ENCODE peak calls at places on chromosomes 6 and 20, in seven cellular contexts. Y, Z, A, S, M, T and V are unnamed samples.

GRCh38 chr20:10633708-10634107 is 40.1 kb downstream of the JAG1 start:
- DNase-seq in Y (no peak), Z (no peak), A (no peak), S (no peak), M (no peak), T (no peak), V (no peak)

GRCh38 chr20:45073182-45073581 is 27.7 kb downstream of the KCNS1 start:
- DNase-seq in Y (no peak), Z (no peak), A (no peak), S (no peak), M (no peak), T (no peak), V (no peak)

GRCh38 chr6:136822051-136822378 is 377 bp upstream of the PEX7 start:
- DNase-seq in Y (no peak), Z (peak), A (peak), S (no peak), M (peak), T (no peak), V (peak)

GRCh38 chr6:13730704-13731103 is 19.1 kb upstream of the RANBP9 start:
- DNase-seq in Y (no peak), Z (no peak), A (no peak), S (no peak), M (no peak), T (no peak), V (no peak)

GRCh38 chr20:40652426-40652825 is 36.6 kb downstream of the MAFB start:
- DNase-seq in Y (no peak), Z (no peak), A (no peak), S (no peak), M (no peak), T (no peak), V (no peak)

GRCh38 chr6:29723666-29724588 is 693 bp downstream of the HLA-F start:
- DNase-seq in Y (peak), Z (no peak), A (peak), S (peak), M (peak), T (peak), V (no peak)

GRCh38 chr20:36177716-36178115 is 23.2 kb downstream of the EPB41L1 start:
- DNase-seq in Y (no peak), Z (no peak), A (no peak), S (no peak), M (no peak), T (no peak), V (no peak)

GRCh38 chr20:41424025-41424424 is 57.4 kb upstream of the EMILIN3 start:
- DNase-seq in Y (no peak), Z (no peak), A (no peak), S (no peak), M (no peak), T (no peak), V (no peak)

GRCh38 chr6:127748290-127748689 is 152.6 kb downstream of the THEMIS start:
- DNase-seq in Y (no peak), Z (no peak), A (no peak), S (no peak), M (no peak), T (no peak), V (no peak)

GRCh38 chr6:144353871-144354314 is 68.8 kb downstream of the UTRN start:
- DNase-seq in Y (no peak), Z (no peak), A (no peak), S (no peak), M (no peak), T (no peak), V (no peak)

GRCh38 chr6:55379895-55380294 is 52.6 kb downstream of the GFRAL start:
- DNase-seq in Y (no peak), Z (no peak), A (no peak), S (no peak), M (no peak), T (no peak), V (no peak)

GRCh38 chr6:38185244-38185643 is 365.7 kb downstream of the ZFAND3 start:
- DNase-seq in Y (no peak), Z (no peak), A (no peak), S (no peak), M (no peak), T (no peak), V (no peak)

GRCh38 chr20:62030834-62031434 is 34.7 kb downstream of the TAF4 start:
- DNase-seq in Y (no peak), Z (no peak), A (no peak), S (no peak), M (no peak), T (no peak), V (no peak)

GRCh38 chr20:58760881-58761280 is 68.3 kb downstream of the NPEPL1 start:
- DNase-seq in Y (no peak), Z (no peak), A (no peak), S (no peak), M (no peak), T (no peak), V (no peak)

GRCh38 chr6:109051301-109051700 is 43.3 kb downstream of the SESN1 start:
- DNase-seq in Y (no peak), Z (no peak), A (no peak), S (no peak), M (no peak), T (no peak), V (no peak)

GRCh38 chr6:37547564-37548061 is 47.9 kb upstream of the CCDC167 start:
- DNase-seq in Y (no peak), Z (peak), A (no peak), S (no peak), M (peak), T (peak), V (no peak)

GRCh38 chr6:161104966-161105365 is 113.4 kb downstream of the MAP3K4 start:
- DNase-seq in Y (no peak), Z (no peak), A (no peak), S (no peak), M (peak), T (no peak), V (no peak)

GRCh38 chr6:9745966-9746365 is 668.9 kb downstream of the TFAP2A start:
- DNase-seq in Y (no peak), Z (peak), A (no peak), S (no peak), M (no peak), T (no peak), V (no peak)

GRCh38 chr6:44028767-44029166 is 98.5 kb downstream of the MRPL14 start:
- DNase-seq in Y (no peak), Z (no peak), A (no peak), S (no peak), M (peak), T (no peak), V (no peak)

GRCh38 chr6:19812512-19813119 is 24.6 kb upstream of the ID4 start:
- DNase-seq in Y (no peak), Z (peak), A (peak), S (peak), M (peak), T (no peak), V (peak)

GRCh38 chr6:98547634-98548033 is 286.7 kb upstream of the POU3F2 start:
- DNase-seq in Y (no peak), Z (no peak), A (no peak), S (peak), M (no peak), T (no peak), V (no peak)

GRCh38 chr6:138004423-138005287 is 102.6 kb downstream of the PERP start:
- DNase-seq in Y (no peak), Z (peak), A (peak), S (peak), M (peak), T (peak), V (peak)

GRCh38 chr20:47875302-47876025 is 90.2 kb upstream of the SULF2 start:
- DNase-seq in Y (no peak), Z (no peak), A (peak), S (no peak), M (no peak), T (no peak), V (no peak)

GRCh38 chr20:62924567-62925419 is 1.5 kb downstream of the DIDO1 start:
- DNase-seq in Y (no peak), Z (peak), A (peak), S (no peak), M (peak), T (no peak), V (no peak)

GRCh38 chr6:71510057-71510713 is 221.6 kb downstream of the OGFRL1 start:
- DNase-seq in Y (no peak), Z (peak), A (peak), S (no peak), M (peak), T (peak), V (peak)

GRCh38 chr20:63706852-63707557 is 771 bp downstream of the ARFRP1 start:
- DNase-seq in Y (peak), Z (peak), A (peak), S (peak), M (peak), T (peak), V (peak)

GRCh38 chr6:37142047-37142614 is 27.8 kb upstream of the PIM1 start:
- DNase-seq in Y (no peak), Z (no peak), A (no peak), S (no peak), M (no peak), T (no peak), V (no peak)

GRCh38 chr6:2855061-2855519 is 13.4 kb upstream of the SERPINB1 start:
- DNase-seq in Y (no peak), Z (no peak), A (no peak), S (no peak), M (no peak), T (no peak), V (no peak)

GRCh38 chr6:163370807-163371206 is 43.7 kb upstream of the QKI start:
- DNase-seq in Y (no peak), Z (no peak), A (no peak), S (no peak), M (no peak), T (no peak), V (no peak)

GRCh38 chr6:7426447-7427169 is 37.0 kb downstream of the RIOK1 start:
- DNase-seq in Y (no peak), Z (no peak), A (no peak), S (no peak), M (no peak), T (no peak), V (no peak)

GRCh38 chr6:17998442-17998841 is 11.0 kb upstream of the KIF13A start:
- DNase-seq in Y (no peak), Z (peak), A (peak), S (no peak), M (peak), T (no peak), V (no peak)

GRCh38 chr6:89952696-89953095 is 58.4 kb downstream of the GJA10 start:
- DNase-seq in Y (peak), Z (peak), A (no peak), S (no peak), M (peak), T (no peak), V (peak)